ENCODE peak calls at places on chromosome X, in seven cellular contexts. W is GM12865, D is mesothelial cell of epicardium, O is stomach, R is WTC11, U is GM06990, C is lower leg skin. G is an unnamed sample.

GRCh38 chrX:110723844-110724243 is 71.8 kb downstream of the CHRDL1 start:
- DNase-seq in W (no peak), D (no peak), O (no peak), R (no peak), U (no peak), C (no peak), G (no peak)

GRCh38 chrX:72100824-72101351 is 30.8 kb downstream of the RTL5 start:
- DNase-seq in W (peak; percentile 84), D (no peak), O (peak; percentile 43), R (no peak), U (peak; percentile 70), C (peak; percentile 84), G (peak; percentile 60)

GRCh38 chrX:45233541-45233940 is 32.9 kb upstream of the DIPK2B start:
- DNase-seq in W (no peak), D (no peak), O (no peak), R (no peak), U (no peak), C (no peak), G (no peak)

GRCh38 chrX:40849906-40850672 is 114.7 kb upstream of the MED14 start:
- DNase-seq in W (no peak), D (no peak), O (no peak), R (no peak), U (no peak), C (no peak), G (no peak)

GRCh38 chrX:21766101-21766500 is 8.2 kb upstream of the SMPX start:
- DNase-seq in W (no peak), D (no peak), O (no peak), R (no peak), U (no peak), C (no peak), G (no peak)

GRCh38 chrX:9865804-9866471 is 79.7 kb downstream of the SHROOM2 start:
- DNase-seq in W (peak; percentile 35), D (no peak), O (no peak), R (no peak), U (peak; percentile 53), C (no peak), G (peak; percentile 48)

GRCh38 chrX:20042221-20042620 is 51.4 kb upstream of the BCLAF3 start:
- DNase-seq in W (no peak), D (no peak), O (no peak), R (no peak), U (no peak), C (no peak), G (no peak)

GRCh38 chrX:46198858-46199257 is 346.4 kb downstream of the ZNF674 start:
- DNase-seq in W (no peak), D (no peak), O (no peak), R (no peak), U (no peak), C (no peak), G (no peak)

GRCh38 chrX:103629295-103630170 is 758 bp downstream of the TCEAL1 start:
- DNase-seq in W (peak; percentile 54), D (no peak), O (peak; percentile 40), R (peak; percentile 71), U (peak; percentile 50), C (peak; percentile 89), G (peak; percentile 38)

GRCh38 chrX:56000729-56001128 is 231.4 kb upstream of the KLF8 start:
- DNase-seq in W (peak; percentile 28), D (no peak), O (no peak), R (no peak), U (no peak), C (no peak), G (no peak)

GRCh38 chrX:47191331-47191730 is 2.3 kb upstream of the UBA1 start:
- DNase-seq in W (peak; percentile 58), D (no peak), O (peak; percentile 47), R (peak; percentile 17), U (peak; percentile 56), C (no peak), G (no peak)

GRCh38 chrX:19046343-19047215 is 62.7 kb upstream of the PHKA2 start:
- DNase-seq in W (no peak), D (no peak), O (no peak), R (no peak), U (no peak), C (no peak), G (no peak)

GRCh38 chrX:39736219-39737211 is 361.2 kb downstream of the BCOR start:
- DNase-seq in W (peak; percentile 1), D (no peak), O (peak; percentile 92), R (no peak), U (no peak), C (peak; percentile 92), G (no peak)

GRCh38 chrX:118928126-118928525 is 46.3 kb upstream of the LONRF3 start:
- DNase-seq in W (no peak), D (no peak), O (no peak), R (no peak), U (no peak), C (no peak), G (no peak)

GRCh38 chrX:70293621-70294020 is 3.7 kb downstream of the KIF4A start:
- DNase-seq in W (no peak), D (no peak), O (no peak), R (no peak), U (no peak), C (no peak), G (no peak)

GRCh38 chrX:19747672-19748610 is 139.5 kb downstream of the SH3KBP1 start:
- DNase-seq in W (peak; percentile 86), D (no peak), O (no peak), R (no peak), U (peak; percentile 75), C (no peak), G (no peak)

GRCh38 chrX:84715315-84715714 is 213.1 kb upstream of the HDX start:
- DNase-seq in W (no peak), D (no peak), O (no peak), R (no peak), U (no peak), C (no peak), G (no peak)

GRCh38 chrX:9622128-9622527 is 143.5 kb downstream of the GPR143 start:
- DNase-seq in W (no peak), D (no peak), O (no peak), R (no peak), U (no peak), C (no peak), G (no peak)

GRCh38 chrX:123222920-123223319 is 38.8 kb downstream of the GRIA3 start:
- DNase-seq in W (no peak), D (no peak), O (no peak), R (no peak), U (no peak), C (no peak), G (no peak)

GRCh38 chrX:154013614-154014360 is 5.9 kb downstream of the IRAK1 start:
- DNase-seq in W (peak; percentile 52), D (no peak), O (peak; percentile 41), R (peak; percentile 55), U (no peak), C (no peak), G (peak; percentile 75)

GRCh38 chrX:1595711-1596060 is 4.3 kb downstream of the AKAP17A start:
- DNase-seq in W (no peak), D (no peak), O (peak; percentile 3), R (no peak), U (no peak), C (peak; percentile 50), G (no peak)

GRCh38 chrX:12711435-12712040 is 79.7 kb upstream of the PRPS2 start:
- DNase-seq in W (no peak), D (no peak), O (no peak), R (no peak), U (no peak), C (no peak), G (no peak)

GRCh38 chrX:12704706-12705105 is 86.5 kb upstream of the PRPS2 start:
- DNase-seq in W (no peak), D (no peak), O (no peak), R (no peak), U (no peak), C (no peak), G (no peak)

DNA sequence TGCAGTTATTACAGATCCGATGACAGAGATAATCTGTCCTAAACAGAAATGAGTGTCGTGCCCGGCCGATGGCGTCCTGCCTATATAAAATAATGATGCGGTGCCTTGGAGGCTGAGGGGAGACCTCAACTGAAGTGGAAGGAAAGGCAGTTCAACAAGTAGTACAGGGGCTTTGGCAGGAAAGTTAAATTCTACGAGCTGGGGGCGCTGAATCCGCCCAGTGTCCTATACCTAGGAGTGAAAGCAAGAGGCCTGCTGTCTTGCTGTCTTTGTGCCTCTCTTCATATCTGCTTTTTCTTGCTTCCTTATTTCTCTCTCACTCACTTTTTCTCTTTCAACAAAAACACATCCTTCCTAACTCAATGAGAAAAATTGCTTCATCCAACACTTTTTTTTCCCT is 82.2 kb upstream of the PRPS2 start:
- DNase-seq in W (no peak), D (no peak), O (peak; percentile 28), R (peak; percentile 72), U (no peak), C (no peak), G (no peak)
- TF ChIP-seq CTCF in W (no peak), D (no peak), O (no peak), R (no peak), U (peak; percentile 63), C (no peak), G (no peak)

DNA sequence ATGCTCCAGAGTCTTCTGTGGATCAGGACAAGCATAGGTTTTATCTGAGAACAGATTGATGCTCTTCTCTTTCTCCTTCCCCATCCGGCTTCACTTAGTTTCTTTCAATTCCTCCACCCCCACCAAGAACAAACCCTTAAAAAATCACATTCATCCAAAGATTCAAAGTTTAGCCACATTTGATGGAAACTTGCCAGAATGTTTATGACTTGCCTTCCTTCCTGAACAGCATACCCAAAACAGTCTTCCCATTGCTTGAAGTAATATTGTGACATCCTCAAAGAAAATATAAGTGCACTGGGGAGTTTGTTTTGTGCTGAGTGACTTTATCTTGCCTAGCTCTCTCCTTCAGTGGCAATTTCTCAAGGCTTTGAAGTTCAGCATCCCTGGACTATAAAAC is 83.0 kb downstream of the MAGEB17 start:
- DNase-seq in W (no peak), D (no peak), O (no peak), R (no peak), U (no peak), C (no peak), G (no peak)
- TF ChIP-seq CTCF in W (no peak), D (no peak), O (no peak), R (no peak), U (no peak), C (no peak), G (no peak)

DNA sequence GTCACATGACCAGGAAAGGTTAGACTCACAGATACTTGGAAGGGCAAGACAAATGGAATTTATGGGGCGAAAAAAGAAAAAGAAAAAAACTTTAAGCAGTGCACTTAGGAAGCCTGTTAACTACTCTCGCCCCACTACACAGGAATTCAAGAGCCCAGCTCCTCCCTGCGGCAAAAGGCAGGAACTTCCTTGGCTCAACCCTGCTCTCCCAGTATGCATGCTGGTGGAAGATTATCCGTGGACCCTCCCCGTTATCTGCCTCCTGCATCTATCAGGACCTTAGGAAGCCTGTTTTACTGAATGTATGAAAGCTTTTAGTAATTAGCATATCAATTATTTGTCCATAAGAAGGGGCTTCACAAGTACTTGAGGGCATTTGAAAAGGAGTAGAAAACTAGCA is 40.1 kb upstream of the RPA4 start:
- DNase-seq in W (no peak), D (no peak), O (no peak), R (peak; percentile 35), U (no peak), C (no peak), G (no peak)
- TF ChIP-seq CTCF in W (no peak), D (no peak), O (no peak), R (no peak), U (no peak), C (no peak), G (no peak)

DNA sequence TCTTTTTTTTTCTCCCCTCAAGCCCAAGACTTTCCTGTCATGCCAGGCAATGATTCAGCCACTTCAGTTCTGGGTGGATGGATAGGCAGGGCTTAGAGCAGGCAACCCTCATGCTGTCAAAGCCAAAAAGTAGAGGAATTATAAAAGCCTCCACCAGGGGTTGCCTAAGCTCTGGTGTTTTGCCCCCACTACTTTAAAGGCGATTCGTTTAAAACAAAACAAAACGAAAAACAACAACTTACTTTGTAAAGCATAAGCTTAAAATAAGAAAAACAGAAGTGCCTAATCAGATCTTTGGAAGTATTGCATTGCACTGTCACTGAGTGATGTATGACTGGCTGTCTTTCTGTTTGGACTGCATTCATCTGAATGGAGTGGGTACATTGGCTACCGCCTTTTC is 5.3 kb upstream of the IDS start:
- DNase-seq in W (no peak), D (no peak), O (no peak), R (no peak), U (no peak), C (peak; percentile 15), G (no peak)
- TF ChIP-seq CTCF in W (no peak), D (no peak), O (no peak), R (no peak), U (peak; percentile 27), C (no peak), G (no peak)

G was measured in GM13976.